ENCODE peak calls at places on chromosomes 3 and 15, in four cellular contexts. L, O, T and B are unnamed samples.

GRCh38 chr3:133487920-133488540 is 85.5 kb upstream of the CDV3 start:
- DNase-seq in L (peak), O (no peak), T (no peak), B (no peak)

GRCh38 chr15:39594056-39594763 is 13.3 kb downstream of the THBS1 start:
- DNase-seq in L (no peak), O (no peak), T (no peak), B (no peak)

GRCh38 chr15:33860749-33861148 is 107.5 kb upstream of the CHRM5 start:
- DNase-seq in L (no peak), O (no peak), T (peak), B (no peak)

GRCh38 chr15:77507911-77508310 is 87.2 kb downstream of the HMG20A start:
- DNase-seq in L (peak), O (no peak), T (no peak), B (peak)

GRCh38 chr15:49645937-49646336 is 25.1 kb downstream of the DTWD1 start:
- DNase-seq in L (peak), O (no peak), T (peak), B (peak)

GRCh38 chr3:191217331-191217730 is 18.3 kb downstream of the OSTN start:
- DNase-seq in L (no peak), O (no peak), T (peak), B (no peak)

GRCh38 chr15:63729115-63729884 is 104.4 kb downstream of the HERC1 start:
- DNase-seq in L (no peak), O (no peak), T (no peak), B (no peak)

GRCh38 chr15:58392141-58392540 is 39.6 kb upstream of the LIPC start:
- DNase-seq in L (no peak), O (no peak), T (no peak), B (no peak)

GRCh38 chr15:25441111-25441510 is 2.3 kb upstream of the UBE3A start:
- DNase-seq in L (no peak), O (no peak), T (no peak), B (no peak)

GRCh38 chr3:147120029-147120428 is 286.3 kb downstream of the ZIC4 start:
- DNase-seq in L (no peak), O (peak), T (no peak), B (no peak)

GRCh38 chr3:127671523-127672428 is 976 bp upstream of the ABTB1 start:
- DNase-seq in L (peak), O (no peak), T (no peak), B (peak)

GRCh38 chr15:29141206-29141907 is 128.3 kb downstream of the NSMCE3 start:
- DNase-seq in L (no peak), O (no peak), T (no peak), B (no peak)

GRCh38 chr3:116051586-116051985 is 393.7 kb downstream of the LSAMP start:
- DNase-seq in L (no peak), O (no peak), T (no peak), B (no peak)

GRCh38 chr15:74392402-74392876 is 25.0 kb upstream of the CYP11A1 start:
- DNase-seq in L (no peak), O (no peak), T (no peak), B (no peak)

GRCh38 chr3:70832811-70833509 is 520.5 kb upstream of the MDFIC2 start:
- DNase-seq in L (no peak), O (no peak), T (peak), B (no peak)

GRCh38 chr3:14766428-14767244 is 52.1 kb upstream of the FGD5 start:
- DNase-seq in L (no peak), O (no peak), T (no peak), B (no peak)

GRCh38 chr3:72998489-72998888 is 1.9 kb downstream of the PPP4R2 start:
- DNase-seq in L (no peak), O (no peak), T (no peak), B (no peak)
- H3K4me3 ChIP-seq in L (peak), O (peak), T (peak), B (peak)

DNA sequence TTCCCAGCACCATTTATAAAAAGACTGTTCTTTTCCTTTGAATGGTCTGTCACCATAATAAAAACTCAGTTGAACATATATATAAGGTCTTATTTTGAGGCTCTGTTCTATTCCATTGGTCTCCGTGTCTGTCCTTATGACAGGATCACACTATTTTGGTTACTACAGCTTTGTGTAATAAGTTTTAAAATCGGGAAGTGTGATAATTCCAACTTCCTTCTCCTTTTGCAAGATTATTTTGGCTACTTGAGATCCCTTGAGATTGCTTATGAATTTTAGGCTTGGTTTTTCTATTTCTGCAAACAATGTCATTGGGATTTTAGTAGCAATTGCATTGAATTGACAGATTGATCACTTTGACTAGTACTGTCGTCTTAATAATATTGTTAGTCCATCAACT is 35.7 kb downstream of the SACM1L start:
- DNase-seq in L (no peak), O (no peak), T (no peak), B (no peak)
- H3K4me3 ChIP-seq in L (no peak), O (no peak), T (no peak), B (no peak)

DNA sequence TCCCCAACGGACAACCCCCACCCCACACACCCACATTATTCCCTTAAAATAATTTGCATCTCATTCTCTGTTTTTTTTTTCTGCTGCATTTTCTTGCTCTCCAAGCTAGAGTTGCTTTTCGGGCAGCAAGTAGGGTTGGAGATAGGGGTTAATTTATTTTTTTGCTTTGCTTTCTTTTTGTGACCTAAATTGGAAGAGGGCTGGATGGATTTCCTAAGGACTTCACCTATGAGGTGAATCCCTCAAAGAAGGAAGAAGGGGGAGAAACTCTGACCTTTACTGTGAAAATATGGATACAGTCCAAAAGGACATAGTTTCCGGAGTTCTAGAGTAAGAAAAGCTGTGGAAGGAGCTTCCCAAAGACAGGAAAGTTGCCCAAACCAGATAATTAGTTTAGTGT is 6.7 kb downstream of the SOX2 start:
- DNase-seq in L (no peak), O (no peak), T (no peak), B (no peak)
- H3K4me3 ChIP-seq in L (no peak), O (no peak), T (no peak), B (no peak)

DNA sequence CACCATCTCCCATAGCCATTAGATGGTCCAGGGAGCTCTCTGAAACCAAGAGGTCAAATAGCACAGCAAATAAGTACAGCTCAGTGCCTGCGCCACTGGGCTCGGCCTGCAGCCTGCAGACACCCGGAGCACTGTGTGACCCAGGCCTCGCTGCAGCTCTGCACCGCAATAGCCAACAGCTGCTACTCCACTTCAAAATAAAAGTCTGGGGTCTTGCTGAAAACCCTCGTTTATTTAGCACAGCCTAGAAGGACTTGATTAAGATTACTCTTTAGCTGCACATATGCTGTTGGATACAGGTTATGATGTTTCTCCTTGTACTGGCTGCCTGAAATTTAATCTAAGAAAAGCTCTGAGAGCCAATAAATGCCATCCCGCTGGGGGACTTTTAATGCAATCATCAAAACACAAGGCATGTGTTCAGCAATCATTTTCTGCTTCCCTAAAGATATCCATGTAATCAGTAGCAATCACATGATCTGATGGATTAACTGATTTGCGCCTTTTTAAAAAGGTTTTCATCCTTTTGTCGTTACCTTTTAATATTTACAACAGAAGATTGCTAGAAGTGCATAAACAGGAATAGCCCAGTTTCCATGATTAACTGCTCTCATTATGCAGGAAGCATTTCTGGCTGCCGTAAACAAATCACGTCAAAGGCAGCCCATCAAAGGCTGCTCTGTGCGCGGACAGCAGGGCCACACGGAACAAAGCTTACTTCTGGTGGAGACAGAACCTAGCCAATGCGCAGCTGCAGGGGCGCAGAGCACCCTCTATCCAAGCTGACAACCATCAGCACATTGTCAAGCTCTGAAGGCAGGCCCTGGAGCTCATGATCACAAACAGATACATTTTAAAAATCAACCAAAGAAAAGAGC is 58.8 kb downstream of the CLASP2 start:
- DNase-seq in L (peak), O (peak), T (peak), B (peak)
- H3K4me3 ChIP-seq in L (peak), O (peak), T (peak), B (peak)